ENCODE peak calls at places on chromosomes 6 and 20, in eight cellular contexts. R is cardiac muscle cell; G is pancreas; D is CD8-positive, alpha-beta memory T cell; Z is hepatocyte; E is body of pancreas; B is heart left ventricle; P is IMR-90. Y is an unnamed sample. For H3K4me1, the result is how much of the 10 kb centered on the place peaks cover.

GRCh38 chr20:40838516-40838915 is 149.5 kb upstream of the MAFB start:
- DNase-seq in D (no peak), Z (no peak), R (no peak), B (no peak), E (no peak), P (no peak), G (no peak), Y (no peak)

GRCh38 chr6:63807056-63807455 is 171.5 kb downstream of the PHF3 start:
- DNase-seq in Z (no peak), G (no peak), D (no peak), R (no peak), B (no peak), P (no peak), E (no peak), Y (no peak)

GRCh38 chr6:47743744-47744143 is 38.1 kb upstream of the OPN5 start:
- DNase-seq in D (no peak), G (no peak), B (no peak), Z (no peak), P (no peak), E (no peak), R (no peak), Y (no peak)

GRCh38 chr6:132362318-132363185 is 38.7 kb downstream of the MOXD1 start:
- DNase-seq in B (no peak), Z (peak), D (no peak), P (no peak), G (no peak), R (no peak), E (no peak), Y (no peak)

GRCh38 chr20:46894971-46895905 is 595 bp downstream of the EYA2 start:
- DNase-seq in E (no peak), B (no peak), Z (peak), D (no peak), P (peak), G (no peak), R (peak), Y (peak)

GRCh38 chr6:101397199-101397598 is 3.7 kb downstream of the GRIK2 start:
- DNase-seq in R (no peak), B (no peak), E (no peak), P (peak), Z (no peak), D (no peak), G (no peak), Y (no peak)

GRCh38 chr6:15512126-15512525 is 150.7 kb downstream of the DTNBP1 start:
- DNase-seq in R (peak), P (no peak), E (no peak), B (no peak), D (no peak), G (no peak), Z (no peak), Y (no peak)

GRCh38 chr6:90293319-90293937 is 3.2 kb downstream of the BACH2 start:
- DNase-seq in D (no peak), G (no peak), B (no peak), E (no peak), Z (no peak), R (no peak), P (peak), Y (no peak)

GRCh38 chr6:108435391-108435790 is 125.3 kb upstream of the FOXO3 start:
- DNase-seq in E (no peak), P (no peak), G (no peak), B (no peak), R (no peak), Z (no peak), D (no peak), Y (no peak)

GRCh38 chr20:51014797-51015722 is 7.8 kb downstream of the KCNG1 start:
- DNase-seq in E (peak), B (no peak), R (peak), D (no peak), G (no peak), P (peak), Z (peak), Y (peak)

GRCh38 chr6:92150560-92150959 is 1268.8 kb downstream of the EPHA7 start:
- DNase-seq in R (no peak), B (no peak), D (no peak), Z (no peak), P (no peak), G (no peak), E (no peak), Y (no peak)

DNA sequence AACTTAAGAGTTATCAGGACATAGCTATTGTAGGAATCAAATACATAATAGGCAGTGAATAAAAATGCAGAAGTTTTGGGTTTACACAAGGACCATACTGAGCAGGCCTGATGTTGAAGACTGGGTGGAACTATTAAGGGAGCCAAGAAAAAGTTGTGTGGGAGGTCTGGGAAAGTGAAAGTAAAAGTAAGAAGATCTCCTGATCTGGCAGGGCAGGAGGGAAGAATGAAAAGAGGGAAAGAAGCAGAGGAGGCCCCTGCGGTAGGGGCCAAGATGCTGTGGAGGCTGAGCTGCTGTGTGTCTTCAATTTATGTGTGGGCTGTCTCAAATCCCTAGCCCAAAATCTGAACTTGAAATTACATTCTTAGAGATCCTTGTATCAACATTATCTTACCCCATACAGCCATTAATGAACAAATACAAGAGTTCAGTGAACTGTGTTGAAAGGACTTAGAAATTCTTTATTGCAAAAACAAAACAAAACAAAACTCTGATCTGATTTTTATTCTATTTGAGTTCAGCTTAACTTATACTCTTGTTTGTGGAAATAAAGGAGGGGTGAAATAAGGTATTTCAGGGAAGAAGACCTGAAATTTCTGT is 1183.8 kb downstream of the HACE1 start:
- DNase-seq in P (no peak), G (no peak), Z (peak), B (no peak), E (no peak), R (no peak), D (no peak), Y (no peak)
- H3K4me3 ChIP-seq in P (no peak), G (no peak), Z (no peak), B (no peak), E (no peak), R (no peak), D (no peak), Y (no peak)

GRCh38 chr6:72826033-72826432 is 204.2 kb downstream of the KCNQ5 start:
- DNase-seq in G (no peak), Z (no peak), D (no peak), E (no peak), B (no peak), R (no peak), P (peak), Y (no peak)
- H3K27ac ChIP-seq in G (no peak), Z (no peak), D (no peak), E (no peak), B (no peak), R (no peak), P (no peak), Y (no peak)

GRCh38 chr6:170152111-170152926 is 138.6 kb downstream of the DLL1 start:
- DNase-seq in D (no peak), R (no peak), E (peak), G (peak), P (no peak), Z (no peak), B (peak), Y (peak)
- H3K4me1 ChIP-seq in D (under half), R (under half), E (under half), G (under half), P (under half), Z (under half), B (under half), Y (under half)

DNA sequence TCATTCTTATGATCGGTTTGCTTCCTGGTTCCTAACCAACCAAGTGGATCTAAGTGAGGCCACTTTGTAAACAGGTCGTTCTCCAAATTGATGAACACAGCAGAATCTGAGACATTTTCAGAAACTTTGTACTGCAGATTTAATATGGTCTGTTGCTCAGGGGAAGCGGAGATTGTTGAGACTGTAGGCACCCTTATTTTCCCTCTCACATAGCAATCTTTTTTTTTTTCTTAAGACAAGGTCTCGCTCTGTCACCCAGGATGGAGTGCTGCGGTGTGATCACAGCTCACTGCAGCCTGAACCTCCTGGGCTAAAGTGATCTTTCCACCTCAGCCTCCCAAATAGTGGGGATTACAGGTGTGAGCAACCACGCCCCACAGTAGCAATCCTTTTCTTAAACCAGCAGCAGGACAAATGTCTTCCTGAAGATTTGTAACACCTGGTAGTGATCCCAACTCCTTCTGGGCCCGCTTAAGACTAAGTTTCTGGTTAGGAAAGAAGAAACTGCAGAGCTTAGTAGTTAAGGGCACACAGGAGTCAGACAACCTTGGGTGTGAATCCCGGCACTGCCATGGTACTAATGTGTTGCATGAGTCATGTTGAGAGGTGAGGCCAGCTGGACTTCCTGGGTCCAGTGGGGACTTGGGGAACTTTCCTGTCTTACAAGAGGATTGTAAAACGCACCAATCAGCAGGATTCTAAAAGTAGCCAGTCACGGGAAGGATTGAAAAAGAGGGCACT is 48.4 kb upstream of the EZR start:
- DNase-seq in D (no peak), G (no peak), P (no peak), R (no peak), B (no peak), E (peak), Z (peak), Y (no peak)
- H3K4me3 ChIP-seq in D (no peak), G (no peak), P (no peak), R (no peak), B (no peak), E (no peak), Z (no peak), Y (no peak)

DNA sequence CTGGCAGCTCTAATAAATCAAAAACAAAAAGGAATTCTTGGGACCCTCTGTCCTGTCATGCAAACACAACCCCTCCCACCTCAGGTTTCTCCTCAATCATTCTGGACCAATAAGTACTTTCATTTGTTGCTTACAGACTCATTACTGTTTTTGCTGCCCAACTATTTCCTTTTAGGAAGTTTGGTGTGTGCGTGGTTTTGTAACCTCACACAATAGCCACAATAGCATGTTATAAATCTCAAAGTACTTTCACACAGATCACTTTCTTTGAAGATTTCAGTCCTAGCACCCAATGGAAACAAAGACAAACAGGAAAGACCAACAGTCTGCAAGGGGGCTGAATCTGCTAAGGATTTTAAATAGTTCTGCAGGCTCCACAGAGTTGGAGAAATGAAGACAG is 4.4 kb downstream of the MRPL14 start:
- DNase-seq in R (no peak), P (no peak), E (no peak), G (no peak), Z (no peak), D (peak), B (no peak), Y (no peak)
- H3K27ac ChIP-seq in R (no peak), P (no peak), E (no peak), G (no peak), Z (peak), D (no peak), B (peak), Y (no peak)

DNA sequence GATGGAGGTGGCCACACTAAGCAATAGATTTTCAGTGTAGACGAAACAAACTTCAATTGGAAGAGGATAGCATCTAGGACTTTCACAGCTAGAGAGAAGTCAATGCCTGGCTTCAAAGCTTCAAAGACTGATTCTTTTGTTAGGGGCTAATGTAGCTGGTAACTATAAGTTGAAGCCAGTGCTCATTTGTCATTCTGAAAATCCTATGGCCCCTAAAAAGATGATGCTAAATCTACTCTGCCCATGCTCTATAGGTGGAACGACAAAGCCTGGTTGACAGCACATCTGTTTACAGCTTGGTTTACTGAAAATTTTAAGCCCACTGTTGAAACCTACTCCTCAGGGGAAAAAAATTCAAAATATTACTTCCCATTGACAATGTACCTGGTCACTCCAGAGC is 226.7 kb downstream of the BCAS1 start:
- DNase-seq in E (no peak), R (no peak), D (no peak), Z (no peak), G (no peak), P (no peak), B (no peak), Y (no peak)
- H3K4me1 ChIP-seq in E (under half), R (under half), D (half or more), Z (under half), G (under half), P (under half), B (under half), Y (under half)

GRCh38 chr6:21691685-21692346 is 98.3 kb downstream of the SOX4 start:
- DNase-seq in P (no peak), E (no peak), D (no peak), G (no peak), Z (no peak), R (no peak), B (no peak), Y (no peak)

GRCh38 chr6:21694168-21694567 is 100.6 kb downstream of the SOX4 start:
- DNase-seq in B (no peak), D (no peak), R (no peak), E (no peak), G (no peak), Z (no peak), P (no peak), Y (no peak)
- H3K4me3 ChIP-seq in B (no peak), D (no peak), R (no peak), E (no peak), G (no peak), Z (no peak), P (no peak), Y (no peak)

DNA sequence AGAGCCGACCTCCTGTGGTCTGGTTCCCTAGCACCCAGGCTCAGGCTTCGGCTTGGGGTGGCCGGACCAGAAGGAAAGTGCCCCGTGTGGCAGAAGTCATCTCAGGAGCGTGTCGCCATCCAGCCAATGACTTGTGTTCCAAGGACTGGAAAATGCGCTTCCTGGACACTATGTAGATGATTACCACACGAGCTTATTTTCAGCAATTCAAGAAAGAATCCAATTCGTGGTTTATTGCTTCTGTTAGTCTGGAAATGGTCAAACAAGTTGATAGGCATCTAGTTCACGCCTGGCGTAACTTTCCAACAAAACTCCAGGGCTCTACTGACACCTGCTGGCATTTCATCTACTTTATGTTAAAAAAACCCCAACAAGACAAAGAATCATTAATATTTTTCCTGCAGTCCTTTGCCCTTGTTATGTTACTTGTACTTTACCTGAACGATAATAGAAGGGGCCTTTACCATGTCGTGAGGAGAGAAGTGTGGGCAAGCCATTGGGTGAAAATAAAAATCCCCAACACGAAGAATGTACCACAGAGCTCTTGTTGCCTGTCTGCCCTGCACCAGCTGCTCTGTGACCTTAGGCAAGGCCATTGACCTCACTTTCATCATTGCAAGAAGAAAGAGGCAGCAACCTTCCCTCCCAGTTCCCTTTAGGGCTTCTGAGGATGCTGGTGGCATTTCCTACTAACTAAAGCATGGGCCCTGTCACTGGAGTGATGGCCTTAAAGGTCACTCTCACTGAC is 154.7 kb upstream of the LAMP5 start:
- DNase-seq in P (peak), Z (peak), E (peak), G (no peak), D (no peak), B (peak), R (peak), Y (peak)
- H3K27ac ChIP-seq in P (no peak), Z (no peak), E (no peak), G (no peak), D (no peak), B (no peak), R (no peak), Y (no peak)